ENCODE peak calls at places on chromosomes 3 and 15, in ten cellular contexts. Z is skeletal muscle cell; S is cardiac fibroblast; R is uterus; G is activated naive CD8-positive, alpha-beta T cell treated with anti-CD3 and anti-CD28 coated beads, Interleukin-2, amount 50 U/mL, for 24 hours; C is fibroblast of lung; D is Karpas-422; B is NCI-H510A treated with DMSO at 0.1 percent for 48 hours; L is osteoblast; U is NCI-H446. X is an unnamed sample.

GRCh38 chr3:159472611-159473010 is 516.0 kb upstream of the IL12A start:
- DNase-seq in R (no peak), U (no peak), L (no peak), D (no peak), B (no peak), G (no peak), Z (no peak), S (peak), C (no peak), X (peak)

GRCh38 chr3:194333212-194333980 is 17.7 kb downstream of the CPN2 start:
- DNase-seq in U (no peak), L (peak), R (peak), G (peak), C (peak), B (no peak), Z (peak), D (peak), S (peak), X (peak)

GRCh38 chr3:143439785-143440184 is 320.2 kb downstream of the CHST2 start:
- DNase-seq in B (no peak), L (no peak), G (no peak), D (no peak), S (no peak), R (no peak), Z (no peak), U (no peak), C (no peak), X (peak)

GRCh38 chr3:25156526-25157075 is 271.5 kb upstream of the RARB start:
- DNase-seq in L (peak), D (no peak), Z (peak), G (no peak), R (peak), B (no peak), S (peak), C (peak), U (no peak), X (peak)

GRCh38 chr3:126208618-126209256 is 28.4 kb upstream of the ALDH1L1 start:
- DNase-seq in C (peak), L (peak), D (no peak), R (peak), S (peak), Z (peak), G (no peak), U (peak), B (no peak), X (peak)

GRCh38 chr15:20340931-20341661 is 200.5 kb downstream of the GOLGA6L6 start:
- DNase-seq in C (no peak), B (no peak), R (peak), S (no peak), U (no peak), D (no peak), L (peak), Z (no peak), G (peak), X (no peak)

GRCh38 chr3:178537123-178537754 is 1.0 kb downstream of the KCNMB2 start:
- DNase-seq in R (no peak), L (no peak), S (no peak), C (no peak), G (no peak), D (no peak), Z (no peak), U (no peak), B (peak), X (no peak)

GRCh38 chr3:194851254-194851653 is 165.6 kb downstream of the FAM43A start:
- DNase-seq in C (no peak), Z (no peak), R (no peak), D (no peak), L (no peak), B (no peak), U (no peak), S (no peak), G (no peak), X (no peak)

GRCh38 chr15:25774871-25775270 is 88.3 kb downstream of the ATP10A start:
- DNase-seq in G (no peak), C (no peak), B (no peak), D (no peak), S (no peak), Z (no peak), U (no peak), R (no peak), L (no peak), X (no peak)

X was measured in EH.